ENCODE peak calls at places on chromosomes 7 and 10, in ten cellular contexts. M, C, Y, F, E, X, B, Z, A and L are unnamed samples.

GRCh38 chr7:125316451-125316850 is 386.8 kb upstream of the POT1 start:
- DNase-seq in M (no peak), C (peak; percentile 8), Y (peak; percentile 23), F (peak; percentile 12), E (no peak), X (peak; percentile 16), B (peak; percentile 27), Z (peak; percentile 6), A (peak; percentile 38), L (peak; percentile 31)

GRCh38 chr10:123462760-123463159 is 203.4 kb upstream of the GPR26 start:
- DNase-seq in M (no peak), C (no peak), Y (no peak), F (no peak), E (no peak), X (no peak), B (no peak), Z (no peak), A (no peak), L (no peak)

GRCh38 chr10:132255489-132256344 is 52.0 kb downstream of the STK32C start:
- DNase-seq in M (no peak), C (no peak), Y (no peak), F (no peak), E (no peak), X (no peak), B (no peak), Z (no peak), A (no peak), L (no peak)

GRCh38 chr10:1365540-1366082 is 309.4 kb downstream of the WDR37 start:
- DNase-seq in M (no peak), C (no peak), Y (no peak), F (no peak), E (no peak), X (no peak), B (no peak), Z (no peak), A (no peak), L (no peak)

GRCh38 chr7:12403287-12404181 is at the start of gene VWDE:
- DNase-seq in M (no peak), C (no peak), Y (peak; percentile 69), F (peak; percentile 53), E (peak; percentile 68), X (peak; percentile 64), B (peak; percentile 51), Z (peak; percentile 18), A (peak; percentile 16), L (peak; percentile 52)

GRCh38 chr7:261341-262250 is 28.4 kb upstream of the FOXL3 start:
- DNase-seq in M (no peak), C (no peak), Y (no peak), F (no peak), E (peak; percentile 39), X (no peak), B (no peak), Z (no peak), A (no peak), L (no peak)

GRCh38 chr7:121113288-121113687 is 124.8 kb downstream of the CPED1 start:
- DNase-seq in M (no peak), C (no peak), Y (no peak), F (no peak), E (no peak), X (no peak), B (no peak), Z (peak; percentile 51), A (no peak), L (no peak)

GRCh38 chr10:65911431-65911830 is 1014.4 kb upstream of the LRRTM3 start:
- DNase-seq in M (no peak), C (no peak), Y (no peak), F (no peak), E (no peak), X (no peak), B (no peak), Z (no peak), A (no peak), L (no peak)

GRCh38 chr7:83562960-83563359 is 86.0 kb downstream of the SEMA3E start:
- DNase-seq in M (no peak), C (no peak), Y (no peak), F (no peak), E (no peak), X (no peak), B (no peak), Z (no peak), A (no peak), L (no peak)

GRCh38 chr10:6203331-6204062 is 765 bp downstream of the PFKFB3 start:
- DNase-seq in M (no peak), C (no peak), Y (peak; percentile 71), F (peak; percentile 69), E (peak; percentile 79), X (peak; percentile 80), B (peak; percentile 69), Z (peak; percentile 56), A (peak; percentile 75), L (peak; percentile 65)

GRCh38 chr7:16293669-16294425 is 127.5 kb downstream of the CRPPA start:
- DNase-seq in M (no peak), C (no peak), Y (no peak), F (no peak), E (no peak), X (no peak), B (no peak), Z (peak; percentile 3), A (no peak), L (no peak)

GRCh38 chr10:71835671-71836593 is 15.1 kb downstream of the PSAP start:
- DNase-seq in M (peak; percentile 84), C (peak; percentile 42), Y (peak; percentile 84), F (peak; percentile 98), E (no peak), X (peak; percentile 48), B (no peak), Z (peak; percentile 98), A (peak; percentile 90), L (peak; percentile 66)

GRCh38 chr7:35801392-35802101 is 690 bp downstream of the SEPTIN7 start:
- DNase-seq in M (peak; percentile 35), C (peak; percentile 32), Y (peak; percentile 70), F (peak; percentile 79), E (peak; percentile 83), X (peak; percentile 74), B (peak; percentile 54), Z (peak; percentile 70), A (peak; percentile 87), L (peak; percentile 74)

GRCh38 chr7:883029-884021 is 7.0 kb downstream of the GET4 start:
- DNase-seq in M (no peak), C (no peak), Y (peak; percentile 46), F (no peak), E (no peak), X (no peak), B (no peak), Z (no peak), A (no peak), L (peak; percentile 45)

GRCh38 chr7:11185179-11185578 is 211.5 kb downstream of the PHF14 start:
- DNase-seq in M (no peak), C (no peak), Y (no peak), F (no peak), E (no peak), X (no peak), B (no peak), Z (no peak), A (no peak), L (no peak)

GRCh38 chr7:158431941-158432347 is 155.7 kb downstream of the PTPRN2 start:
- DNase-seq in M (peak; percentile 30), C (peak; percentile 28), Y (peak; percentile 30), F (no peak), E (peak; percentile 66), X (no peak), B (no peak), Z (peak; percentile 94), A (no peak), L (peak; percentile 60)

GRCh38 chr10:67609996-67610793 is 85.8 kb downstream of the CTNNA3 start:
- DNase-seq in M (no peak), C (no peak), Y (no peak), F (no peak), E (no peak), X (no peak), B (no peak), Z (peak; percentile 41), A (no peak), L (no peak)

GRCh38 chr7:85823379-85823778 is 636.5 kb upstream of the SEMA3D start:
- DNase-seq in M (no peak), C (no peak), Y (no peak), F (no peak), E (no peak), X (no peak), B (no peak), Z (no peak), A (no peak), L (no peak)

GRCh38 chr7:46281071-46281470 is 360.0 kb upstream of the IGFBP3 start:
- DNase-seq in M (no peak), C (no peak), Y (no peak), F (no peak), E (no peak), X (no peak), B (no peak), Z (no peak), A (no peak), L (no peak)
- TF ChIP-seq CTCF in M (no peak), C (no peak), Y (no peak), F (no peak), E (no peak), X (no peak), B (no peak), Z (no peak), A (no peak), L (no peak)

DNA sequence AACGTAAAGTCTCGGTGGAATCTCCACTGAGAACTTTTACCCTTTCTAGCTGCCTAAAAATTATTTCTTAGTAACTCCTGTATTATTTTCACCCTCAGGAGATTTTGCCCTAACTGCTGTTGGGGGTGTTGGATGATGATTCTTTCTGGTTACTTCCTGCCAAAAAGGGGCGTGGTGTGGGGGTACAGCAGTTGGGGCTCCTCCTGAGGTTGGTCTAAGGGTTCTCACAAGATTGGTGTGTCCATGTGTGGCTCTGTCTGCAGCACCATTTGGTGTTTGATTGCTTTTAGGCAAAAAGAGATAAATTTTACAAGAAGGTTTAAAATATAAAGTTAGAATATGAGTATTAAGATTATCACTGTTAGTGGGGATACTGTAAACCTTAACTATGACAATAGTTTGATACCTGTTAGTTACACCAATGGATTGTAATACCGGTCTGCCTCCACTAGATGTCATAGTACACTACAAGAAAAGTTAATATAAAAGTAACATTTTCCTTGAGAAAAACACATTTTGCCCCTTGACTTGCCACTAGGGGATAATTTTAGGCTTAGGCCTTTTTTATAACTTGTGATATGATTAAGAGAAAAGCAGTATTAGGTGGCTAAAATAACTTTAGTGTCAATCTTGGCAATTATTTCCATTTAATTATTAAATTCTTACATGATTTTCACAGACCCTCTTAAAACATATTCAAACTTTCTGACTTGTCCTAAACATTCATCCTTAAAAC is 928.7 kb downstream of the IPMK start:
- DNase-seq in M (no peak), C (peak; percentile 45), Y (peak; percentile 8), F (peak; percentile 59), E (no peak), X (peak; percentile 10), B (no peak), Z (peak; percentile 69), A (peak; percentile 55), L (peak; percentile 36)
- TF ChIP-seq CTCF in M (peak; percentile 58), C (peak; percentile 55), Y (peak; percentile 64), F (peak; percentile 44), E (peak; percentile 68), X (peak; percentile 83), B (peak; percentile 84), Z (peak; percentile 75), A (peak; percentile 68), L (peak; percentile 83)

GRCh38 chr7:148621563-148621962 is 31.0 kb downstream of the C7orf33 start:
- DNase-seq in M (no peak), C (no peak), Y (no peak), F (no peak), E (no peak), X (no peak), B (no peak), Z (no peak), A (no peak), L (no peak)
- TF ChIP-seq CTCF in M (no peak), C (no peak), Y (no peak), F (no peak), E (no peak), X (no peak), B (no peak), Z (no peak), A (no peak), L (no peak)

GRCh38 chr10:75407716-75408511 is 6.3 kb upstream of the ZNF503 start:
- DNase-seq in M (no peak), C (no peak), Y (peak; percentile 64), F (no peak), E (peak; percentile 69), X (peak; percentile 83), B (no peak), Z (peak; percentile 50), A (no peak), L (peak; percentile 57)
- TF ChIP-seq CTCF in M (no peak), C (no peak), Y (no peak), F (no peak), E (peak; percentile 14), X (no peak), B (no peak), Z (no peak), A (no peak), L (no peak)